ENCODE peak calls at places on chromosomes 5 and 9, in ten cellular contexts. S, E, Y, G, O, J, K, Z, W and Q are unnamed samples.
A peak's percentile ranks its signal among the peaks of the same experiment; 100 is the strongest.

GRCh38 chr9:121558423-121558950 is 58.8 kb upstream of the GGTA1 start:
- DNase-seq in K (no peak), Z (peak; percentile 28), G (no peak), E (no peak), W (no peak), S (no peak), J (no peak), Y (no peak), O (no peak), Q (no peak)

GRCh38 chr5:66894480-66895240 is 298.5 kb downstream of the MAST4 start:
- DNase-seq in W (no peak), E (no peak), S (peak; percentile 38), J (no peak), G (peak; percentile 5), Z (no peak), O (peak; percentile 92), K (no peak), Y (peak; percentile 47), Q (no peak)

GRCh38 chr5:149853019-149853648 is 91.5 kb downstream of the PDE6A start:
- DNase-seq in S (peak; percentile 87), W (no peak), K (peak; percentile 79), E (peak; percentile 74), Z (peak; percentile 76), O (peak; percentile 49), J (peak; percentile 90), G (peak; percentile 88), Y (peak; percentile 80), Q (peak; percentile 77)

GRCh38 chr5:63553069-63553468 is 409.2 kb downstream of the HTR1A start:
- DNase-seq in Z (no peak), Y (no peak), W (no peak), E (no peak), K (no peak), S (no peak), G (no peak), O (peak; percentile 2), J (no peak), Q (no peak)

GRCh38 chr9:61671276-61671973 is 481.6 kb downstream of the SPATA31A7 start:
- DNase-seq in J (no peak), G (no peak), E (peak; percentile 0), K (no peak), W (peak; percentile 84), Z (no peak), O (no peak), S (no peak), Y (no peak), Q (no peak)

GRCh38 chr9:125430611-125431305 is 169.1 kb downstream of the GAPVD1 start:
- DNase-seq in W (no peak), Z (no peak), O (no peak), E (no peak), G (no peak), K (no peak), S (no peak), Y (no peak), J (no peak), Q (no peak)

GRCh38 chr9:86119457-86119856 is 20.1 kb upstream of the GOLM1 start:
- DNase-seq in J (no peak), Z (no peak), S (no peak), E (no peak), O (no peak), Y (no peak), W (no peak), K (no peak), G (no peak), Q (no peak)

GRCh38 chr9:115204827-115205506 is 87.0 kb upstream of the TNC start:
- DNase-seq in K (no peak), Z (peak; percentile 24), J (no peak), S (peak; percentile 77), W (no peak), G (peak; percentile 71), Y (peak; percentile 91), E (peak; percentile 8), O (peak; percentile 92), Q (peak; percentile 16)

GRCh38 chr9:124351672-124352468 is 63.4 kb downstream of the PSMB7 start:
- DNase-seq in Z (no peak), J (no peak), W (no peak), G (no peak), S (no peak), Y (no peak), O (no peak), E (no peak), K (no peak), Q (no peak)

GRCh38 chr5:129904102-129904666 is at the start of gene CHSY3:
- DNase-seq in G (peak; percentile 92), E (peak; percentile 40), O (peak; percentile 86), J (peak; percentile 83), W (peak; percentile 97), Z (peak; percentile 57), S (peak; percentile 83), K (peak; percentile 88), Y (peak; percentile 72), Q (peak; percentile 47)

GRCh38 chr5:162078805-162079204 is 11.2 kb downstream of the GABRG2 start:
- DNase-seq in O (no peak), G (no peak), J (no peak), Z (no peak), S (no peak), E (no peak), W (no peak), Y (no peak), K (no peak), Q (no peak)
- TF ChIP-seq CTCF in O (no peak), G (no peak), J (no peak), Z (no peak), S (no peak), E (no peak), W (no peak), Y (no peak), K (no peak), Q (no peak)

GRCh38 chr9:137590469-137591383 is at the start of gene ZMYND19:
- DNase-seq in Y (peak; percentile 79), G (peak; percentile 92), E (peak; percentile 100), Z (peak; percentile 88), J (peak; percentile 90), S (peak; percentile 86), W (peak; percentile 97), O (peak; percentile 83), K (peak; percentile 89), Q (peak; percentile 100)
- TF ChIP-seq CTCF in Y (no peak), G (no peak), E (no peak), Z (no peak), J (no peak), S (no peak), W (no peak), O (no peak), K (no peak), Q (no peak)

GRCh38 chr5:170638051-170638450 is 134.2 kb downstream of the KCNIP1 start:
- DNase-seq in E (no peak), Y (no peak), J (no peak), K (no peak), G (no peak), Z (no peak), S (no peak), W (no peak), O (no peak), Q (no peak)

GRCh38 chr5:170635706-170636105 is 131.9 kb downstream of the KCNIP1 start:
- DNase-seq in O (no peak), J (no peak), G (no peak), Z (no peak), E (no peak), K (no peak), W (no peak), Y (no peak), S (no peak), Q (no peak)

GRCh38 chr5:170636206-170636605 is 132.4 kb downstream of the KCNIP1 start:
- DNase-seq in G (no peak), E (no peak), S (no peak), O (no peak), Z (no peak), Y (no peak), K (no peak), J (no peak), W (no peak), Q (no peak)

GRCh38 chr5:170638454-170639220 is 134.8 kb downstream of the KCNIP1 start:
- DNase-seq in E (peak; percentile 83), G (peak; percentile 62), S (peak; percentile 54), Z (peak; percentile 64), K (peak; percentile 90), Y (peak; percentile 42), J (peak; percentile 72), W (peak; percentile 91), O (peak; percentile 35), Q (peak; percentile 77)

GRCh38 chr5:170636836-170637477 is 133.1 kb downstream of the KCNIP1 start:
- DNase-seq in Y (no peak), J (no peak), K (no peak), O (no peak), W (no peak), G (no peak), Z (no peak), E (no peak), S (no peak), Q (no peak)
- TF ChIP-seq CTCF in Y (no peak), J (no peak), K (no peak), O (no peak), W (no peak), G (no peak), Z (no peak), E (no peak), S (no peak), Q (no peak)

GRCh38 chr9:101739311-101739710 is 864 bp upstream of the GRIN3A start:
- DNase-seq in E (no peak), W (no peak), O (no peak), K (no peak), G (no peak), Y (no peak), J (no peak), Z (no peak), S (no peak), Q (no peak)

GRCh38 chr9:101737165-101737704 is 1.2 kb downstream of the GRIN3A start:
- DNase-seq in J (no peak), W (peak; percentile 83), Y (no peak), E (no peak), S (no peak), O (no peak), K (no peak), G (no peak), Z (no peak), Q (no peak)

GRCh38 chr9:101736723-101737122 is 1.7 kb downstream of the GRIN3A start:
- DNase-seq in K (no peak), Z (no peak), O (peak; percentile 9), E (no peak), G (no peak), Y (peak; percentile 22), J (no peak), W (no peak), S (no peak), Q (no peak)

GRCh38 chr9:101737705-101738565 is 512 bp downstream of the GRIN3A start:
- DNase-seq in Y (no peak), S (no peak), J (no peak), O (peak; percentile 2), W (peak; percentile 81), G (no peak), Z (no peak), K (peak; percentile 17), E (peak; percentile 23), Q (no peak)

DNA sequence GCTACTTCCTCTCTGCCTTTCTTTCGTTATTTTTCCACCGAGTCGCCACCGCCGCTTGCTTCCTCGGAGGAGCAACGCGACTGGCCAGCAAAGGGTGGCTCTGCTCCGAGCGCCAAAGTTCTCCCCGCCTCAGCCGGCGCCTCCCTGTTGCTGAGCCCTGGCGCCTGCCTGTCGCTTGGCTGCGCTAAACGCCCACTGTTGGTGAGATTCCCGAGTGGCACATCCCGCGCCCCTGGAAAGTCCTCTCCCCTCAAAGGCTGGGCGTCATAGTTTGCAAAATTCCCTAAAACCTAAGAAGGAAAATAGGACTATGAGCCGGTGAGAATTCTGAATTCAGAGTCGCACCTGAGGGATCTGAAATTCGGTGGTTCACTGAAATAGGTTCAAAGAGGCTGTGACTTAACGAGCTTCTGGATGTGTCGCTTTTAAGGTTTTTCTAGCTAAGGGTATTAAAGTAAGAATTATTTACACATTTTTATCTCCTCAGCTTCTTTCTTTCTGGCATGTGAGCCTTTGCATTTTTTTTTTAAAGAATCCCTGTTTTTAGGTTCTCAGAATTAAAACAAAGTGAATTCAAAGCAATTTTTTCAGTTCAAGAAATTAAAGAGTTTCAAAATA is at the start of gene GRIN3A:
- DNase-seq in E (peak; percentile 27), S (no peak), J (no peak), Z (no peak), W (no peak), G (no peak), Y (no peak), K (peak; percentile 21), O (no peak), Q (no peak)
- TF ChIP-seq CTCF in E (no peak), S (no peak), J (no peak), Z (no peak), W (no peak), G (no peak), Y (peak; percentile 2), K (no peak), O (peak; percentile 14), Q (no peak)